ENCODE peak calls at places on chromosomes 5 and 9, in five cellular contexts. N is GM13977, A is hippocampal formation, I is thyroid gland, P is adipocyte. S is an unnamed sample.

GRCh38 chr5:34452170-34452828 is 203.8 kb upstream of the RAI14 start:
- DNase-seq in N (no peak), A (no peak), I (no peak), P (peak; percentile 41), S (no peak)

GRCh38 chr9:134590240-134591081 is 51.1 kb upstream of the COL5A1 start:
- DNase-seq in N (no peak), A (no peak), I (peak; percentile 35), P (no peak), S (no peak)

GRCh38 chr9:105835721-105836120 is 141.4 kb downstream of the TMEM38B start:
- DNase-seq in N (no peak), A (no peak), I (no peak), P (no peak), S (no peak)

GRCh38 chr5:159448-160172 is 31.7 kb upstream of the LRRC14B start:
- DNase-seq in N (no peak), A (no peak), I (no peak), P (peak; percentile 33), S (no peak)

GRCh38 chr5:79759436-79759835 is 69.8 kb downstream of the CMYA5 start:
- DNase-seq in N (no peak), A (no peak), I (no peak), P (peak; percentile 67), S (no peak)

GRCh38 chr5:138874771-138875628 is at the start of gene LRRTM2:
- DNase-seq in N (no peak), A (peak; percentile 59), I (no peak), P (peak; percentile 89), S (no peak)

GRCh38 chr5:31771045-31771444 is 132.1 kb downstream of the PDZD2 start:
- DNase-seq in N (peak; percentile 66), A (no peak), I (no peak), P (no peak), S (peak; percentile 48)

GRCh38 chr5:9653811-9654210 is 23.7 kb upstream of the TAS2R1 start:
- DNase-seq in N (peak; percentile 40), A (no peak), I (no peak), P (peak; percentile 97), S (peak; percentile 15)

GRCh38 chr5:21184566-21184965 is 1196.6 kb upstream of the CDH18 start:
- DNase-seq in N (no peak), A (no peak), I (no peak), P (peak; percentile 86), S (no peak)

GRCh38 chr9:16705121-16705604 is 165.3 kb downstream of the BNC2 start:
- DNase-seq in N (no peak), A (no peak), I (peak; percentile 99), P (peak; percentile 88), S (no peak)

GRCh38 chr9:87179556-87180340 is 232.4 kb upstream of the GAS1 start:
- DNase-seq in N (no peak), A (no peak), I (no peak), P (peak; percentile 62), S (no peak)

GRCh38 chr5:37554938-37555337 is 175.8 kb downstream of the WDR70 start:
- DNase-seq in N (no peak), A (no peak), I (no peak), P (no peak), S (no peak)

GRCh38 chr9:125694478-125694877 is 12.5 kb downstream of the MAPKAP1 start:
- DNase-seq in N (no peak), A (no peak), I (no peak), P (peak; percentile 30), S (no peak)

GRCh38 chr9:113269355-113269754 is 6.0 kb downstream of the CDC26 start:
- DNase-seq in N (no peak), A (no peak), I (no peak), P (no peak), S (no peak)

GRCh38 chr9:4964540-4964939 is 20.5 kb upstream of the JAK2 start:
- DNase-seq in N (no peak), A (no peak), I (no peak), P (no peak), S (no peak)

GRCh38 chr9:20551236-20551635 is 71.1 kb downstream of the MLLT3 start:
- DNase-seq in N (no peak), A (no peak), I (no peak), P (no peak), S (no peak)

S was measured in GM10248.